ENCODE peak calls at places on chromosomes 4 and X, in five cellular contexts. U is ovary, H is body of pancreas, J is A549, Z is suprapubic skin. Y is an unnamed sample.

GRCh38 chr4:39846135-39846534 is 131.6 kb downstream of the PDS5A start:
- DNase-seq in J (no peak), H (no peak), U (no peak), Z (no peak), Y (no peak)

GRCh38 chrX:71492086-71493065 is 40.5 kb upstream of the OGT start:
- DNase-seq in Z (peak), H (peak), U (peak), J (peak), Y (peak)

GRCh38 chr4:82792912-82793649 is 5.5 kb downstream of the SCD5 start:
- DNase-seq in H (no peak), J (no peak), U (no peak), Z (no peak), Y (no peak)

GRCh38 chr4:66273110-66273509 is 602.8 kb upstream of the EPHA5 start:
- DNase-seq in U (no peak), H (no peak), Z (no peak), J (no peak), Y (no peak)

GRCh38 chrX:20060961-20061868 is 55.5 kb downstream of the MAP7D2 start:
- DNase-seq in Z (no peak), U (no peak), J (no peak), H (no peak), Y (peak)

GRCh38 chr4:54543088-54543795 is 114.5 kb upstream of the KIT start:
- DNase-seq in U (no peak), J (no peak), Z (no peak), H (no peak), Y (no peak)

GRCh38 chr4:2806392-2807355 is 13.8 kb downstream of the SH3BP2 start:
- DNase-seq in Z (peak), J (no peak), U (peak), H (peak), Y (no peak)

GRCh38 chrX:119790977-119791436 is 423 bp downstream of the RPL39 start:
- DNase-seq in J (no peak), H (peak), U (no peak), Z (no peak), Y (peak)

DNA sequence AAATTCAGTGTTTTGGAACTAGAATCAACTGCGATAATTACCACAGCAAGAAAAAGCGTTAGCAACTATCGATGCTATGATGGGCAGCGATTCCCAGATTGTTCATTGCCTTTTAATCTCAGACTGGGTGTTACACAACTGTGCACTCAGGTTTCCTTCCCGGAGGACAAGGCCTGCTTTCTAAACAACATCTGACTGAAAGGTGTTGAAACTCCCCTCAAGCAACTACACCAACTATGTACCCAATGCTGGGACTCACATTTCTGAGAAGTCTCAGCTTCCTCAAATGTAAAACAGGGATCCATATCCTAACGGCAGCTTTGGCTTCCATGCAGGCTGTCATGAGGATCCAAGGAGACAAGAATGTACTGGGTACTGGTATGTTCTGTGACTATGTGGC is 8.2 kb downstream of the GABRE start:
- DNase-seq in U (no peak), Z (no peak), H (no peak), J (no peak), Y (no peak)
- TF ChIP-seq CTCF in U (no peak), Z (no peak), H (no peak), J (no peak), Y (no peak)

GRCh38 chr4:76199664-76200211 is 13.9 kb downstream of the SCARB2 start:
- DNase-seq in H (peak), Z (no peak), J (no peak), U (no peak), Y (no peak)
- H3K4me3 ChIP-seq in H (no peak), Z (no peak), J (no peak), U (no peak), Y (no peak)

GRCh38 chrX:110684653-110685052 is 111.0 kb downstream of the CHRDL1 start:
- DNase-seq in H (no peak), J (no peak), U (no peak), Z (no peak), Y (no peak)
- TF ChIP-seq POLR2A in H (no peak), J (no peak), U (no peak), Z (no peak), Y (no peak)

GRCh38 chr4:61501812-61502211 is 301.7 kb downstream of the ADGRL3 start:
- DNase-seq in U (no peak), Z (no peak), J (no peak), H (no peak), Y (no peak)
- TF ChIP-seq CTCF in U (no peak), Z (no peak), J (no peak), H (no peak), Y (no peak)

GRCh38 chrX:2967998-2968909 is 38.1 kb upstream of the ARSH start:
- DNase-seq in U (no peak), H (peak), J (no peak), Z (peak), Y (no peak)

GRCh38 chrX:2967012-2967411 is 37.9 kb upstream of the ARSD start:
- DNase-seq in Z (no peak), U (no peak), J (no peak), H (no peak), Y (no peak)

GRCh38 chrX:2969021-2969420 is 37.3 kb upstream of the ARSH start:
- DNase-seq in Z (peak), H (no peak), J (no peak), U (no peak), Y (no peak)

GRCh38 chrX:2965965-2966364 is 36.8 kb upstream of the ARSD start:
- DNase-seq in H (no peak), U (no peak), J (no peak), Z (peak), Y (peak)

GRCh38 chrX:2967584-2967983 is 38.4 kb upstream of the ARSD start:
- DNase-seq in J (no peak), Z (no peak), H (no peak), U (no peak), Y (no peak)
- H3K4me3 ChIP-seq in J (no peak), Z (peak), H (no peak), U (no peak), Y (no peak)

GRCh38 chr4:6986781-6987565 is 56.2 kb upstream of the TADA2B start:
- DNase-seq in Z (peak), U (peak), J (peak), H (peak), Y (peak)

GRCh38 chr4:6986067-6986780 is 56.9 kb upstream of the TADA2B start:
- DNase-seq in U (no peak), Z (no peak), J (no peak), H (no peak), Y (peak)

GRCh38 chr4:6989331-6989923 is 53.7 kb upstream of the TADA2B start:
- DNase-seq in H (no peak), Z (no peak), J (no peak), U (no peak), Y (peak)

GRCh38 chr4:6988016-6988715 is 55.0 kb upstream of the TADA2B start:
- DNase-seq in Z (no peak), U (no peak), J (no peak), H (no peak), Y (peak)

DNA sequence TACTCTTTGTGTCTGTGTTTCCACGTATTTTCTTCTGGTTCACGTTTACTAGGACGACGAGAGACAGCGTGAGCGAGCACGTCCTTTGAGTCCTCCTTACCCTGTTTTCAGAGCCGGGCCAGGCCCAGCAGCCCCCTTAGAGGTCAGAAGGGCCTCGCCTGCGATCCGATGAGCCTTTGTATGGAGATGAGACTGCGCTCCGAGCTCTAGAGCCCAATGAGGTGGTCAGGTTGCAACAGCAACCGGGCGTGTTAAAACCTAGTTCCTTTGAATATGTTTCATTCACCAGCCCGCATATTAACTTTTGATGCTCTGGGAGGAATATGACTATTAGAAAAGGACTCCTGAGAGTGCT is 55.6 kb upstream of the TADA2B start:
- DNase-seq in H (no peak), U (no peak), J (no peak), Z (no peak), Y (no peak)
- TF ChIP-seq POLR2A in H (no peak), U (no peak), J (no peak), Z (no peak), Y (no peak)

GRCh38 chrX:56564182-56564885 is 907 bp downstream of the UBQLN2 start:
- DNase-seq in J (no peak), U (peak), H (peak), Z (no peak), Y (peak)

GRCh38 chrX:56564921-56565861 is 1.8 kb downstream of the UBQLN2 start:
- DNase-seq in Z (no peak), H (no peak), J (no peak), U (peak), Y (no peak)

DNA sequence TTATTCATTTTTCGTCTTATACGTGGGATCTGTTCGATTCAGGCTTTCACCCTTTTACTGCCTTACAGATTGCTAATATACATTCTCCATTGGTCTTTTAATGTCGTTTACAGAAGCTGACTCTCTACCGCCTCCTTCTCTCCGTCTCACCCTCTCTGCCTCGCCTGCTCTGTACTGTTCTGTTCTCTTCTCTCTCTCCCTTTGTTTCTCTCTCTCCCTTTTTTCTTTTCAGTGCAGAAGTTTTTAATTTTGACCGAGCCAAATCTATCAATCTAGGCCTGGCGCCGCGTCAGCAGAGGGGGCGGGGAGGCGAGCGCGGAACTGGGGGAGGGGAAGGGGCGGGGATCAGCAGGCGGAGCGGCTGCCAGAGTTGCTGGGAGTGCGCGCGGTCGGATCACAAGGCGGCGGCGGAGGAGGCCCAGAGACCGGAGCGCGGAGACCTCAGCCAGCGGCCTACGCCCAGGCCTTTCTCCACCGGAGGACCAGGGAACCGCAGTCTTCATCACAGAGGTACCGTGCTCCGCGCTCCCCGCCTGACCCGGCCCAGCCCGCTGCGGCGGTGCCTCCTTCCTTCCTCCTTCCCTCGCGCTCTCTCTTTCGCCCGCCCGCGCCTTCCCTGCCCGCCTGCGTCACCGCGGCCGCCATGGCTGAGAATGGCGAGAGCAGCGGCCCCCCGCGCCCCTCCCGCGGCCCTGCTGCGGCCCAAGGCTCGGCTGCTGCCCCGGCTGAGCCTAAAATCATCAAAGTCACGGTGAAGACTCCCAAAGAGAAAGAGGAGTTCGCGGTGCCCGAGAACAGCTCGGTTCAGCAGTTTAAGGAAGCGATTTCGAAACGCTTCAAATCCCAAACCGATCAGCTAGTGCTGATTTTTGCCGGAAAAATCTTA is at the start of gene UBQLN2:
- DNase-seq in J (no peak), U (peak), H (peak), Z (peak), Y (peak)
- TF ChIP-seq CTCF in J (no peak), U (no peak), H (peak), Z (no peak), Y (no peak)

GRCh38 chrX:40168183-40169015 is 70.6 kb upstream of the BCOR start:
- DNase-seq in Z (peak), J (no peak), U (no peak), H (no peak), Y (no peak)
- H3K4me3 ChIP-seq in Z (peak), J (no peak), U (peak), H (no peak), Y (no peak)

DNA sequence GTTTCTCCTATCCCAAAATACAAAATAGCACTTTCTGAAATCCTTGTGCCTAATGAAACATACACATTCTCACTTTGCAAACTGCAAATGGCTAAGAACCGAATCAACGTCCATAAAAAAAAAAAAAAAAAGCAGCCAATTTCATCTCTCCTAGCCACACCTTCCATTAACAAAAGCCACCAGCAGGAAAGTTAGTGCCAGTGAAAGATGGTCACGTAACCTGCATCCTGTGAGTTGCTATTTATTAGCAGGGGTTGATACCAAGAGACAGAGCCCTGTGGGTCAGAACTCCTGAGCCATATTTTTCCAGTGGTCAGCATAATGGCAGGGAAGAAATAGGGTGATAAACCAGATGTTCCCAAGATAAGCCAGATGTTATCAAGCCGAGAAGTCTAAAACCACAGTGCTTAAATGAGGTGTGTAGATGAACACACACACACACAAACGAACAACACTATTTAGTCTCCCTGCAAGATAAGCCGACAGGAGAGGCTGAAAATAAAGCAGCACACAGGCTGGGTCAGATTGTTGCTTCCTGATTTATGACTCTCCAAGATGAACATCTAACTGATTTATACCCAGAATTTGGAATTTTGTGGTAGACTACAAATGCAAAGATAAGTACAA is 11.5 kb downstream of the PPARGC1A start:
- DNase-seq in H (no peak), Z (no peak), J (no peak), U (no peak), Y (no peak)
- TF ChIP-seq POLR2A in H (no peak), Z (no peak), J (no peak), U (no peak), Y (no peak)

DNA sequence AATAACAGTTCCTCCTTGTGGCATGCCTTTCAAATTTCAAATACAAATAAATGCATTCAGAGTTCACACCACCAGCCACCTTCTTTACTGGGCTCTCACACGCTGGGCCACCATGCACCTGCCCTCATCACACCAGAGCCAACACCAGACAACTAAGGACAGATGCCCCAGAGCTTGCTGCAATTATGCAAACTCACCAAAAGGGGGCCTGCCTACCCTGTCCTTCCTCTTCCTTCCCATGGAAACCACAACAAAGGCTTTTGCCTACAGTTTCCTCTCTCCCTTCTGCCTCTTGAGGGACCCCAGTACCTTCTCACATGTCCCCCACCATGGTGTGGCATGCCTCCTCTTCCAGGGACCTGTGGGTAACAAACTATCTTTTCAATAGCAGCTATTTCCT is 1333.9 kb upstream of the TENM3 start:
- DNase-seq in H (no peak), U (no peak), J (no peak), Z (no peak), Y (peak)
- TF ChIP-seq CTCF in H (no peak), U (no peak), J (no peak), Z (no peak), Y (peak)

Y was measured in NB4.